ENCODE peak calls at places on chromosomes 2 and 18, in eight cellular contexts. B is GM12892; C is GM23248; Y is stimulated activated CD4-positive, alpha-beta T cell treated with anti-CD3 and anti-CD28 coated beads, TNF-alpha, amount 100 ng/mL, for 24 hours; D is activated CD4-positive, alpha-beta T cell treated with anti-CD3 and anti-CD28 coated beads, Interleukin-2, amount 50 U/mL, for 1 hour; A is amygdala; P is activated T-helper 1 cell treated with Interleukin-2 at 50 U/mL for 16 hours; V is anterior cingulate cortex. U is an unnamed sample.
A peak's percentile ranks its signal among the peaks of the same experiment; 100 is the strongest.

GRCh38 chr18:22682720-22683119 is 250.4 kb upstream of the RBBP8 start:
- DNase-seq in B (no peak), D (no peak), V (no peak), C (no peak), Y (no peak), P (no peak), A (no peak), U (no peak)

GRCh38 chr2:43018179-43019024 is 208.0 kb downstream of the ZFP36L2 start:
- DNase-seq in D (no peak), A (no peak), C (peak; percentile 89), P (no peak), V (peak; percentile 35), Y (no peak), B (no peak), U (no peak)

GRCh38 chr2:104415284-104415683 is 438.6 kb upstream of the POU3F3 start:
- DNase-seq in Y (no peak), B (no peak), D (no peak), P (no peak), V (no peak), C (no peak), A (no peak), U (no peak)

GRCh38 chr2:48711343-48711742 is 44.2 kb downstream of the LHCGR start:
- DNase-seq in P (no peak), A (no peak), B (no peak), Y (no peak), V (no peak), D (no peak), C (peak; percentile 36), U (no peak)

GRCh38 chr2:70080597-70081200 is 6.6 kb upstream of the PCBP1 start:
- DNase-seq in C (no peak), V (no peak), Y (no peak), P (no peak), A (no peak), B (no peak), D (no peak), U (no peak)

GRCh38 chr2:58107803-58108710 is 61.5 kb downstream of the VRK2 start:
- DNase-seq in D (no peak), Y (no peak), V (no peak), A (no peak), C (peak; percentile 94), B (no peak), P (no peak), U (no peak)

GRCh38 chr2:218607436-218608115 is at the start of gene PLCD4:
- DNase-seq in Y (no peak), C (peak; percentile 86), D (no peak), P (no peak), B (no peak), A (no peak), V (no peak), U (no peak)

GRCh38 chr18:57983472-57983871 is 60.6 kb upstream of the NEDD4L start:
- DNase-seq in A (no peak), C (no peak), V (no peak), Y (no peak), D (no peak), P (no peak), B (no peak), U (no peak)

GRCh38 chr2:149143734-149144133 is 105.2 kb downstream of the LYPD6B start:
- DNase-seq in V (no peak), Y (no peak), C (no peak), P (no peak), B (no peak), A (no peak), D (no peak), U (no peak)

GRCh38 chr2:128798502-128799283 is 480.0 kb upstream of the HS6ST1 start:
- DNase-seq in P (no peak), D (no peak), A (no peak), C (no peak), Y (no peak), B (no peak), V (no peak), U (no peak)

GRCh38 chr2:225787497-225787896 is 388.0 kb downstream of the NYAP2 start:
- DNase-seq in Y (no peak), A (no peak), D (no peak), C (no peak), B (no peak), P (no peak), V (no peak), U (no peak)

GRCh38 chr2:26847663-26848335 is at the start of gene DPYSL5:
- DNase-seq in A (peak; percentile 57), D (peak; percentile 6), B (no peak), P (no peak), C (no peak), V (peak; percentile 63), Y (peak; percentile 25), U (no peak)

GRCh38 chr2:118865106-118865505 is 17.7 kb upstream of the EN1 start:
- DNase-seq in B (no peak), Y (no peak), C (peak; percentile 84), P (no peak), D (no peak), A (peak; percentile 5), V (no peak), U (no peak)

GRCh38 chr2:226669249-226669648 is 130.4 kb downstream of the IRS1 start:
- DNase-seq in B (no peak), A (no peak), Y (no peak), V (no peak), D (no peak), P (no peak), C (no peak), U (no peak)

GRCh38 chr2:96945011-96945410 is 41.4 kb downstream of the FAM178B start:
- DNase-seq in D (no peak), V (no peak), Y (no peak), C (no peak), B (no peak), P (no peak), A (peak; percentile 20), U (no peak)

U was measured in stimulated activated effector memory CD8-positive, alpha-beta T cell treated with anti-CD3 and anti-CD28 coated beads, Interleukin-12 subunit alpha, Interleukin-12 subunit beta, amount 100 ng/mL, for 72 hours.